ENCODE peak calls at places on chromosomes 5 and 9, in nine cellular contexts. One of them, this sample, is unnamed.
A peak's percentile ranks its signal among the peaks of the same experiment; 100 is the strongest.

GRCh38 chr9:97385626-97386264 is 26.2 kb upstream of the TDRD7 start:
- DNase-seq in activated naive CD8-positive, alpha-beta T cell treated with anti-CD3 and anti-CD28 coated beads, Interleukin-2, amount 50 U/mL, for 24 hours: no peak
- DNase-seq in pancreas: no peak
- DNase-seq in NCI-H1092: no peak
- DNase-seq in activated T-helper 1 cell treated with Interleukin-2 at 50 U/mL for 16 hours: no peak
- DNase-seq in GM03348: no peak
- DNase-seq in stimulated activated CD8-positive, alpha-beta memory T cell treated with anti-CD3 and anti-CD28 coated beads, Interleukin-7, amount 100 ng/mL, for 24 hours: no peak
- DNase-seq in activated CD8-positive, alpha-beta memory T cell treated with anti-CD3 and anti-CD28 coated beads for 1 hour: no peak
- DNase-seq in SJSA1: no peak
- DNase-seq in this sample: no peak

GRCh38 chr5:109656829-109657228 is 32.9 kb upstream of the MAN2A1 start:
- DNase-seq in pancreas: peak; percentile 57
- DNase-seq in SJSA1: peak; percentile 92
- DNase-seq in NCI-H1092: no peak
- DNase-seq in activated naive CD8-positive, alpha-beta T cell treated with anti-CD3 and anti-CD28 coated beads, Interleukin-2, amount 50 U/mL, for 24 hours: peak; percentile 48
- DNase-seq in activated T-helper 1 cell treated with Interleukin-2 at 50 U/mL for 16 hours: peak; percentile 4
- DNase-seq in activated CD8-positive, alpha-beta memory T cell treated with anti-CD3 and anti-CD28 coated beads for 1 hour: peak; percentile 1
- DNase-seq in stimulated activated CD8-positive, alpha-beta memory T cell treated with anti-CD3 and anti-CD28 coated beads, Interleukin-7, amount 100 ng/mL, for 24 hours: peak; percentile 17
- DNase-seq in GM03348: peak; percentile 83
- DNase-seq in this sample: peak; percentile 53

GRCh38 chr5:134547579-134547978 is 22.1 kb downstream of the JADE2 start:
- DNase-seq in activated T-helper 1 cell treated with Interleukin-2 at 50 U/mL for 16 hours: no peak
- DNase-seq in NCI-H1092: no peak
- DNase-seq in pancreas: no peak
- DNase-seq in SJSA1: no peak
- DNase-seq in activated CD8-positive, alpha-beta memory T cell treated with anti-CD3 and anti-CD28 coated beads for 1 hour: no peak
- DNase-seq in GM03348: peak; percentile 88
- DNase-seq in stimulated activated CD8-positive, alpha-beta memory T cell treated with anti-CD3 and anti-CD28 coated beads, Interleukin-7, amount 100 ng/mL, for 24 hours: no peak
- DNase-seq in activated naive CD8-positive, alpha-beta T cell treated with anti-CD3 and anti-CD28 coated beads, Interleukin-2, amount 50 U/mL, for 24 hours: no peak
- DNase-seq in this sample: no peak

GRCh38 chr9:124671861-124672260 is 99.2 kb downstream of the NR6A1 start:
- DNase-seq in SJSA1: no peak
- DNase-seq in stimulated activated CD8-positive, alpha-beta memory T cell treated with anti-CD3 and anti-CD28 coated beads, Interleukin-7, amount 100 ng/mL, for 24 hours: no peak
- DNase-seq in pancreas: no peak
- DNase-seq in activated CD8-positive, alpha-beta memory T cell treated with anti-CD3 and anti-CD28 coated beads for 1 hour: no peak
- DNase-seq in activated T-helper 1 cell treated with Interleukin-2 at 50 U/mL for 16 hours: no peak
- DNase-seq in activated naive CD8-positive, alpha-beta T cell treated with anti-CD3 and anti-CD28 coated beads, Interleukin-2, amount 50 U/mL, for 24 hours: no peak
- DNase-seq in NCI-H1092: no peak
- DNase-seq in GM03348: no peak
- DNase-seq in this sample: no peak

GRCh38 chr5:127673401-127673800 is 24.5 kb downstream of the CTXN3 start:
- DNase-seq in activated T-helper 1 cell treated with Interleukin-2 at 50 U/mL for 16 hours: no peak
- DNase-seq in stimulated activated CD8-positive, alpha-beta memory T cell treated with anti-CD3 and anti-CD28 coated beads, Interleukin-7, amount 100 ng/mL, for 24 hours: no peak
- DNase-seq in NCI-H1092: no peak
- DNase-seq in GM03348: no peak
- DNase-seq in activated CD8-positive, alpha-beta memory T cell treated with anti-CD3 and anti-CD28 coated beads for 1 hour: no peak
- DNase-seq in activated naive CD8-positive, alpha-beta T cell treated with anti-CD3 and anti-CD28 coated beads, Interleukin-2, amount 50 U/mL, for 24 hours: no peak
- DNase-seq in pancreas: no peak
- DNase-seq in SJSA1: no peak
- DNase-seq in this sample: no peak

GRCh38 chr5:8340739-8341344 is 471.9 kb downstream of the MTRR start:
- DNase-seq in activated T-helper 1 cell treated with Interleukin-2 at 50 U/mL for 16 hours: no peak
- DNase-seq in GM03348: peak; percentile 69
- DNase-seq in NCI-H1092: no peak
- DNase-seq in SJSA1: no peak
- DNase-seq in activated naive CD8-positive, alpha-beta T cell treated with anti-CD3 and anti-CD28 coated beads, Interleukin-2, amount 50 U/mL, for 24 hours: no peak
- DNase-seq in pancreas: no peak
- DNase-seq in activated CD8-positive, alpha-beta memory T cell treated with anti-CD3 and anti-CD28 coated beads for 1 hour: no peak
- DNase-seq in stimulated activated CD8-positive, alpha-beta memory T cell treated with anti-CD3 and anti-CD28 coated beads, Interleukin-7, amount 100 ng/mL, for 24 hours: no peak
- DNase-seq in this sample: no peak

GRCh38 chr9:33159760-33160127 is 7.4 kb downstream of the B4GALT1 start:
- DNase-seq in SJSA1: peak; percentile 35
- DNase-seq in activated CD8-positive, alpha-beta memory T cell treated with anti-CD3 and anti-CD28 coated beads for 1 hour: no peak
- DNase-seq in pancreas: peak; percentile 60
- DNase-seq in NCI-H1092: no peak
- DNase-seq in activated T-helper 1 cell treated with Interleukin-2 at 50 U/mL for 16 hours: no peak
- DNase-seq in activated naive CD8-positive, alpha-beta T cell treated with anti-CD3 and anti-CD28 coated beads, Interleukin-2, amount 50 U/mL, for 24 hours: peak; percentile 55
- DNase-seq in stimulated activated CD8-positive, alpha-beta memory T cell treated with anti-CD3 and anti-CD28 coated beads, Interleukin-7, amount 100 ng/mL, for 24 hours: no peak
- DNase-seq in GM03348: peak; percentile 53
- DNase-seq in this sample: no peak

GRCh38 chr5:96562614-96563013 is 99.6 kb upstream of the CAST start:
- DNase-seq in GM03348: peak; percentile 64
- DNase-seq in NCI-H1092: no peak
- DNase-seq in stimulated activated CD8-positive, alpha-beta memory T cell treated with anti-CD3 and anti-CD28 coated beads, Interleukin-7, amount 100 ng/mL, for 24 hours: no peak
- DNase-seq in activated T-helper 1 cell treated with Interleukin-2 at 50 U/mL for 16 hours: no peak
- DNase-seq in activated naive CD8-positive, alpha-beta T cell treated with anti-CD3 and anti-CD28 coated beads, Interleukin-2, amount 50 U/mL, for 24 hours: no peak
- DNase-seq in pancreas: no peak
- DNase-seq in activated CD8-positive, alpha-beta memory T cell treated with anti-CD3 and anti-CD28 coated beads for 1 hour: no peak
- DNase-seq in SJSA1: peak; percentile 53
- DNase-seq in this sample: no peak

GRCh38 chr5:14977058-14977640 is 105.6 kb upstream of the ANKH start:
- DNase-seq in SJSA1: no peak
- DNase-seq in GM03348: no peak
- DNase-seq in activated T-helper 1 cell treated with Interleukin-2 at 50 U/mL for 16 hours: no peak
- DNase-seq in NCI-H1092: no peak
- DNase-seq in pancreas: no peak
- DNase-seq in stimulated activated CD8-positive, alpha-beta memory T cell treated with anti-CD3 and anti-CD28 coated beads, Interleukin-7, amount 100 ng/mL, for 24 hours: no peak
- DNase-seq in activated CD8-positive, alpha-beta memory T cell treated with anti-CD3 and anti-CD28 coated beads for 1 hour: no peak
- DNase-seq in activated naive CD8-positive, alpha-beta T cell treated with anti-CD3 and anti-CD28 coated beads, Interleukin-2, amount 50 U/mL, for 24 hours: no peak
- DNase-seq in this sample: no peak

GRCh38 chr5:178555005-178555404 is 35.2 kb downstream of the COL23A1 start:
- DNase-seq in stimulated activated CD8-positive, alpha-beta memory T cell treated with anti-CD3 and anti-CD28 coated beads, Interleukin-7, amount 100 ng/mL, for 24 hours: no peak
- DNase-seq in activated CD8-positive, alpha-beta memory T cell treated with anti-CD3 and anti-CD28 coated beads for 1 hour: no peak
- DNase-seq in activated T-helper 1 cell treated with Interleukin-2 at 50 U/mL for 16 hours: no peak
- DNase-seq in NCI-H1092: no peak
- DNase-seq in pancreas: no peak
- DNase-seq in GM03348: no peak
- DNase-seq in SJSA1: no peak
- DNase-seq in activated naive CD8-positive, alpha-beta T cell treated with anti-CD3 and anti-CD28 coated beads, Interleukin-2, amount 50 U/mL, for 24 hours: no peak
- DNase-seq in this sample: no peak

GRCh38 chr9:113375057-113376023 is 1.4 kb downstream of the HDHD3 start:
- DNase-seq in activated naive CD8-positive, alpha-beta T cell treated with anti-CD3 and anti-CD28 coated beads, Interleukin-2, amount 50 U/mL, for 24 hours: no peak
- DNase-seq in SJSA1: no peak
- DNase-seq in activated T-helper 1 cell treated with Interleukin-2 at 50 U/mL for 16 hours: no peak
- DNase-seq in pancreas: no peak
- DNase-seq in NCI-H1092: no peak
- DNase-seq in GM03348: no peak
- DNase-seq in stimulated activated CD8-positive, alpha-beta memory T cell treated with anti-CD3 and anti-CD28 coated beads, Interleukin-7, amount 100 ng/mL, for 24 hours: no peak
- DNase-seq in activated CD8-positive, alpha-beta memory T cell treated with anti-CD3 and anti-CD28 coated beads for 1 hour: no peak
- DNase-seq in this sample: no peak

GRCh38 chr5:757931-758697 is 26.4 kb downstream of the ZDHHC11B start:
- DNase-seq in NCI-H1092: no peak
- DNase-seq in activated T-helper 1 cell treated with Interleukin-2 at 50 U/mL for 16 hours: no peak
- DNase-seq in GM03348: peak; percentile 8
- DNase-seq in stimulated activated CD8-positive, alpha-beta memory T cell treated with anti-CD3 and anti-CD28 coated beads, Interleukin-7, amount 100 ng/mL, for 24 hours: no peak
- DNase-seq in activated CD8-positive, alpha-beta memory T cell treated with anti-CD3 and anti-CD28 coated beads for 1 hour: no peak
- DNase-seq in activated naive CD8-positive, alpha-beta T cell treated with anti-CD3 and anti-CD28 coated beads, Interleukin-2, amount 50 U/mL, for 24 hours: peak; percentile 18
- DNase-seq in SJSA1: no peak
- DNase-seq in pancreas: peak; percentile 25
- DNase-seq in this sample: peak; percentile 45

GRCh38 chr5:2896371-2897275 is 145.1 kb upstream of the IRX2 start:
- DNase-seq in GM03348: no peak
- DNase-seq in activated T-helper 1 cell treated with Interleukin-2 at 50 U/mL for 16 hours: no peak
- DNase-seq in SJSA1: no peak
- DNase-seq in activated naive CD8-positive, alpha-beta T cell treated with anti-CD3 and anti-CD28 coated beads, Interleukin-2, amount 50 U/mL, for 24 hours: no peak
- DNase-seq in activated CD8-positive, alpha-beta memory T cell treated with anti-CD3 and anti-CD28 coated beads for 1 hour: no peak
- DNase-seq in NCI-H1092: no peak
- DNase-seq in pancreas: no peak
- DNase-seq in stimulated activated CD8-positive, alpha-beta memory T cell treated with anti-CD3 and anti-CD28 coated beads, Interleukin-7, amount 100 ng/mL, for 24 hours: no peak
- DNase-seq in this sample: peak; percentile 27

This sample was measured in left lobe of liver.